ENCODE peak calls at places on chromosome 21, in six cellular contexts. E is tibial artery, Z is fibroblast of the aortic adventitia, L is IMR-90, M is Calu3, K is nephron progenitor cell. X is an unnamed sample.

GRCh38 chr21:27425574-27425973 is 458.7 kb upstream of the ADAMTS5 start:
- DNase-seq in E (no peak), Z (peak), L (peak), M (no peak), K (no peak), X (peak)

GRCh38 chr21:15521644-15522001 is 208.2 kb upstream of the USP25 start:
- DNase-seq in E (no peak), Z (no peak), L (no peak), M (no peak), K (no peak), X (no peak)

GRCh38 chr21:16117331-16117730 is 387.5 kb downstream of the USP25 start:
- DNase-seq in E (no peak), Z (no peak), L (no peak), M (no peak), K (no peak), X (no peak)

GRCh38 chr21:42363331-42363730 is 3.0 kb downstream of the TFF1 start:
- DNase-seq in E (no peak), Z (no peak), L (no peak), M (peak), K (no peak), X (no peak)

GRCh38 chr21:38679531-38679930 is 126.2 kb upstream of the ETS2 start:
- DNase-seq in E (no peak), Z (peak), L (peak), M (no peak), K (no peak), X (no peak)

GRCh38 chr21:23887709-23888303 is 1719.5 kb downstream of the MRPL39 start:
- DNase-seq in E (no peak), Z (no peak), L (no peak), M (no peak), K (no peak), X (no peak)

GRCh38 chr21:15604424-15604823 is 125.4 kb upstream of the USP25 start:
- DNase-seq in E (no peak), Z (peak), L (peak), M (peak), K (no peak), X (no peak)

GRCh38 chr21:31098576-31099005 is 60.3 kb upstream of the KRTAP19-8 start:
- DNase-seq in E (peak), Z (peak), L (peak), M (peak), K (peak), X (peak)

GRCh38 chr21:42532466-42533181 is 19.0 kb downstream of the SLC37A1 start:
- DNase-seq in E (peak), Z (no peak), L (peak), M (no peak), K (no peak), X (no peak)

GRCh38 chr21:34282223-34282622 is 81.6 kb upstream of the KCNE2 start:
- DNase-seq in E (no peak), Z (no peak), L (peak), M (no peak), K (no peak), X (no peak)

GRCh38 chr21:33301632-33302002 is 23.2 kb upstream of the IFNAR1 start:
- DNase-seq in E (no peak), Z (no peak), L (no peak), M (no peak), K (no peak), X (no peak)

GRCh38 chr21:16563795-16564194 is 834.0 kb downstream of the USP25 start:
- DNase-seq in E (no peak), Z (peak), L (no peak), M (peak), K (peak), X (peak)

GRCh38 chr21:17359781-17360180 is 153.1 kb upstream of the CXADR start:
- DNase-seq in E (no peak), Z (no peak), L (no peak), M (no peak), K (no peak), X (no peak)

GRCh38 chr21:42319851-42320602 is 4.8 kb upstream of the TFF3 start:
- DNase-seq in E (no peak), Z (no peak), L (no peak), M (peak), K (no peak), X (peak)

GRCh38 chr21:38989745-38990423 is 184.2 kb downstream of the ETS2 start:
- DNase-seq in E (no peak), Z (peak), L (peak), M (no peak), K (peak), X (no peak)

GRCh38 chr21:42777064-42777756 is 102.1 kb downstream of the WDR4 start:
- DNase-seq in E (no peak), Z (no peak), L (no peak), M (no peak), K (no peak), X (no peak)

GRCh38 chr21:27366846-27367245 is 400.0 kb upstream of the ADAMTS5 start:
- DNase-seq in E (no peak), Z (no peak), L (peak), M (no peak), K (no peak), X (no peak)

GRCh38 chr21:36032647-36033406 is 27.5 kb downstream of the SETD4 start:
- DNase-seq in E (no peak), Z (no peak), L (no peak), M (no peak), K (no peak), X (no peak)

GRCh38 chr21:36039861-36040260 is 20.5 kb downstream of the SETD4 start:
- DNase-seq in E (no peak), Z (no peak), L (no peak), M (no peak), K (no peak), X (no peak)

GRCh38 chr21:36034211-36034913 is 26.0 kb downstream of the SETD4 start:
- DNase-seq in E (no peak), Z (no peak), L (no peak), M (no peak), K (no peak), X (no peak)

GRCh38 chr21:36038701-36039497 is 21.4 kb downstream of the SETD4 start:
- DNase-seq in E (no peak), Z (no peak), L (no peak), M (no peak), K (no peak), X (no peak)

DNA sequence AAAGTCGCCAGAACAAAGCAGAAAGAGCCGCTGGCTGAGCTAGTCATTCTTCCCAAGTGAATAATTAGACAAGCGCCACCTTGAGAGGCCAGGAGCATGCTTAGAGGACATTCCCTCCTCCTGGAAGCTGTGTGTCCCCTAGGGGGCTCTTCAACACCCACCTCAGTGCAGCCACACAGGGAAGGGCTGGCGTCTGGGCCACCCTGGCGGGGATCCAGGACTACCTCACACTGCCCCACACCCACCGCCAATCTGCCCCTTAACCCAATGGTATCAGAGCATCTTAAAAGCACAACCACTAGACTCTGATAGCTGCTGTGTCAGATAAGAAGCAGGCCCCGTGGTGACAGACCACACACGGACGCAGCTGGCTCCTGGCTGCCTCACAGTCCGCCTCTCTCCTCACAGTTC is 24.9 kb downstream of the SETD4 start:
- DNase-seq in E (no peak), Z (no peak), L (no peak), M (no peak), K (no peak), X (peak)
- TF ChIP-seq CTCF in E (no peak), Z (no peak), L (no peak), M (no peak), K (no peak), X (peak)

GRCh38 chr21:40845621-40846020 is 1.3 kb downstream of the DSCAM start:
- DNase-seq in E (no peak), Z (no peak), L (peak), M (no peak), K (no peak), X (no peak)
- TF ChIP-seq CTCF in E (no peak), Z (no peak), L (no peak), M (no peak), K (no peak), X (no peak)

DNA sequence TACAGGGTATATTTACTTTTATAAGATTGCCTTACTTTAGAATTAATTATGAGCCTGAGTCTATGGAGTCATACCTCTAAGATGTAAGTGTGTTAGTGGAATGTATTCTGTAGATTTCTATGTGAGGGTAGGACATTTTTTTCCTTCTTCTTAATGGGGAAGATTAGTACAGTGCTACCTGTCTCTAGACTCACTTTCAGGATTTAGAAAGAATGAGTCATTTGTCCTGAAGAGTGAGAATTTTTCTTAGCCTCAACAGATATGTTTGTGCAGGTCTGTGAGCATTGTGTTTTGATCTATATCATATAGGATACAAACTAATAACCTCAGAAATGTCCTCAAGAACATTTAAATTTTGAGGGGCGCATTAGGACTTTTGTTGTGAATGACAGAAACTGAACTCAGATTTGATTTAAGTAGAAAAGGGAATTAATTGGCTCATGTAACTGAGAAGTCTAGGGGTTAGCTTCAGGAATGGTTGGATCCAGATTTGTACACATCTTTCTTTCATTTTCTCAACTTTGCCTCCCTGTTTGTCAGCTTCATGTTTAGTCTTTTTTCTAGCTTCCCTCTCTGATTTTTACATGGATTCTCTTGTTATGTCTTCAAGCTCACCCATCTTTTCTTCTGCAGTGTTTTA is 45.3 kb downstream of the TTC3 start:
- DNase-seq in E (no peak), Z (no peak), L (no peak), M (no peak), K (no peak), X (no peak)
- TF ChIP-seq CTCF in E (no peak), Z (no peak), L (no peak), M (no peak), K (no peak), X (no peak)

GRCh38 chr21:45555557-45556301 is 13.5 kb upstream of the SLC19A1 start:
- DNase-seq in E (peak), Z (peak), L (peak), M (no peak), K (peak), X (peak)
- TF ChIP-seq CTCF in E (peak), Z (peak), L (peak), M (no peak), K (peak), X (peak)

GRCh38 chr21:32184485-32184884 is 94.4 kb downstream of the MIS18A start:
- DNase-seq in E (no peak), Z (no peak), L (no peak), M (no peak), K (no peak), X (peak)
- TF ChIP-seq CTCF in E (no peak), Z (no peak), L (no peak), M (no peak), K (no peak), X (peak)

GRCh38 chr21:20040768-20041167 is 957.4 kb upstream of the NCAM2 start:
- DNase-seq in E (no peak), Z (no peak), L (no peak), M (no peak), K (no peak), X (no peak)
- TF ChIP-seq CTCF in E (no peak), Z (no peak), L (no peak), M (no peak), K (peak), X (peak)

GRCh38 chr21:43815107-43815742 is 25.8 kb downstream of the RRP1 start:
- DNase-seq in E (no peak), Z (no peak), L (no peak), M (peak), K (no peak), X (peak)
- TF ChIP-seq CTCF in E (no peak), Z (no peak), L (no peak), M (no peak), K (no peak), X (no peak)

GRCh38 chr21:45887788-45888187 is 93.8 kb upstream of the COL6A1 start:
- DNase-seq in E (no peak), Z (no peak), L (no peak), M (no peak), K (no peak), X (no peak)

GRCh38 chr21:45887121-45887611 is 94.4 kb upstream of the COL6A1 start:
- DNase-seq in E (no peak), Z (no peak), L (no peak), M (no peak), K (no peak), X (no peak)

GRCh38 chr21:45885597-45885929 is 96.0 kb upstream of the COL6A1 start:
- DNase-seq in E (no peak), Z (no peak), L (no peak), M (no peak), K (no peak), X (no peak)

GRCh38 chr21:45888361-45889009 is 93.1 kb upstream of the COL6A1 start:
- DNase-seq in E (no peak), Z (no peak), L (no peak), M (no peak), K (no peak), X (no peak)

GRCh38 chr21:45886610-45887026 is 95.0 kb upstream of the COL6A1 start:
- DNase-seq in E (no peak), Z (no peak), L (no peak), M (no peak), K (no peak), X (no peak)
- TF ChIP-seq CTCF in E (no peak), Z (no peak), L (no peak), M (no peak), K (no peak), X (no peak)

X was measured in endodermal cell.